ENCODE peak calls at places on chromosomes 4 and X, in six cellular contexts. R, B, L, G, H and P are unnamed samples.
A peak's percentile ranks its signal among the peaks of the same experiment; 100 is the strongest.

GRCh38 chr4:186266699-186267467 is 894 bp downstream of the F11 start:
- DNase-seq in R (peak; percentile 28), B (peak; percentile 63), L (peak; percentile 44), G (no peak), H (no peak), P (peak; percentile 80)

GRCh38 chr4:53653484-53654053 is 62.3 kb upstream of the LNX1 start:
- DNase-seq in R (peak; percentile 36), B (no peak), L (peak; percentile 29), G (no peak), H (no peak), P (no peak)

GRCh38 chr4:180336494-180337090 is 1906.6 kb upstream of the TENM3 start:
- DNase-seq in R (no peak), B (no peak), L (no peak), G (no peak), H (no peak), P (no peak)

GRCh38 chrX:153981771-153982533 is 9.4 kb downstream of the TMEM187 start:
- DNase-seq in R (peak; percentile 78), B (peak; percentile 73), L (no peak), G (peak; percentile 42), H (peak; percentile 51), P (peak; percentile 71)

GRCh38 chr4:159946983-159947645 is 844.2 kb downstream of the RAPGEF2 start:
- DNase-seq in R (no peak), B (no peak), L (peak; percentile 62), G (no peak), H (no peak), P (no peak)

GRCh38 chr4:88697113-88697512 is 516 bp downstream of the NAP1L5 start:
- DNase-seq in R (peak; percentile 45), B (no peak), L (peak; percentile 28), G (no peak), H (peak; percentile 6), P (no peak)

GRCh38 chr4:150126201-150126879 is 48.1 kb downstream of the DCLK2 start:
- DNase-seq in R (no peak), B (no peak), L (peak; percentile 83), G (no peak), H (no peak), P (no peak)

GRCh38 chr4:89781321-89781720 is 55.6 kb downstream of the SNCA start:
- DNase-seq in R (no peak), B (no peak), L (no peak), G (no peak), H (no peak), P (no peak)

GRCh38 chrX:140710710-140711109 is 1.2 kb downstream of the LINC00632 start:
- DNase-seq in R (no peak), B (no peak), L (peak; percentile 68), G (no peak), H (no peak), P (no peak)

GRCh38 chrX:11423949-11424348 is 130.7 kb downstream of the AMELX start:
- DNase-seq in R (no peak), B (no peak), L (no peak), G (no peak), H (no peak), P (no peak)

GRCh38 chrX:10041383-10041782 is 74.2 kb downstream of the CLDN34 start:
- DNase-seq in R (no peak), B (no peak), L (no peak), G (no peak), H (no peak), P (no peak)

GRCh38 chrX:21509912-21510311 is 135.7 kb downstream of the CNKSR2 start:
- DNase-seq in R (no peak), B (no peak), L (no peak), G (no peak), H (no peak), P (no peak)

GRCh38 chr4:173398251-173398650 is 665 bp downstream of the SCRG1 start:
- DNase-seq in R (no peak), B (no peak), L (no peak), G (no peak), H (no peak), P (no peak)

GRCh38 chr4:175419120-175419774 is 392.8 kb downstream of the GPM6A start:
- DNase-seq in R (no peak), B (no peak), L (peak; percentile 97), G (no peak), H (no peak), P (no peak)

GRCh38 chr4:128707864-128708263 is 101.6 kb upstream of the JADE1 start:
- DNase-seq in R (no peak), B (no peak), L (no peak), G (no peak), H (no peak), P (no peak)

GRCh38 chrX:152893631-152894610 is 3.9 kb upstream of the ZNF185 start:
- DNase-seq in R (no peak), B (no peak), L (no peak), G (no peak), H (no peak), P (no peak)

GRCh38 chr4:6504900-6505496 is 32.6 kb upstream of the PPP2R2C start:
- DNase-seq in R (no peak), B (no peak), L (peak; percentile 0), G (no peak), H (no peak), P (no peak)

GRCh38 chrX:129577473-129577872 is 37.4 kb downstream of the OCRL start:
- DNase-seq in R (peak; percentile 43), B (no peak), L (peak; percentile 90), G (no peak), H (no peak), P (no peak)

GRCh38 chr4:2939383-2940243 is 23.6 kb downstream of the NOP14 start:
- DNase-seq in R (peak; percentile 13), B (no peak), L (no peak), G (peak; percentile 14), H (no peak), P (peak; percentile 61)

GRCh38 chrX:1205681-1206611 is 6.5 kb downstream of the CRLF2 start:
- DNase-seq in R (peak; percentile 55), B (no peak), L (peak; percentile 93), G (no peak), H (peak; percentile 51), P (no peak)

GRCh38 chrX:134908235-134908834 is 82.5 kb upstream of the SMIM10 start:
- DNase-seq in R (peak; percentile 29), B (no peak), L (peak; percentile 63), G (no peak), H (peak; percentile 44), P (no peak)

GRCh38 chr4:164847967-164848649 is 28.9 kb upstream of the APELA start:
- DNase-seq in R (no peak), B (no peak), L (no peak), G (no peak), H (no peak), P (no peak)

GRCh38 chr4:163195247-163195765 is 28.6 kb upstream of the NAF1 start:
- DNase-seq in R (peak; percentile 62), B (no peak), L (no peak), G (no peak), H (no peak), P (no peak)

GRCh38 chr4:82528868-82529267 is 32.9 kb downstream of the TMEM150C start:
- DNase-seq in R (peak; percentile 21), B (no peak), L (no peak), G (no peak), H (no peak), P (no peak)

GRCh38 chr4:73867783-73868182 is 1.4 kb upstream of the CXCL1 start:
- DNase-seq in R (no peak), B (peak; percentile 46), L (peak; percentile 31), G (no peak), H (no peak), P (no peak)

GRCh38 chr4:120843840-120844527 is 78.5 kb downstream of the PRDM5 start:
- DNase-seq in R (peak; percentile 35), B (peak; percentile 50), L (no peak), G (peak; percentile 21), H (no peak), P (peak; percentile 72)

GRCh38 chrX:10576777-10577444 is 43.5 kb downstream of the MID1 start:
- DNase-seq in R (no peak), B (no peak), L (no peak), G (peak; percentile 11), H (no peak), P (no peak)

GRCh38 chr4:19403786-19404185 is 847.9 kb upstream of the SLIT2 start:
- DNase-seq in R (no peak), B (no peak), L (no peak), G (no peak), H (no peak), P (no peak)

GRCh38 chr4:19399001-19399400 is 852.7 kb upstream of the SLIT2 start:
- DNase-seq in R (no peak), B (no peak), L (peak; percentile 2), G (no peak), H (no peak), P (no peak)

GRCh38 chr4:19406789-19407188 is 844.9 kb upstream of the SLIT2 start:
- DNase-seq in R (no peak), B (no peak), L (no peak), G (no peak), H (no peak), P (no peak)

GRCh38 chr4:19402666-19403065 is 849.0 kb upstream of the SLIT2 start:
- DNase-seq in R (no peak), B (no peak), L (no peak), G (no peak), H (no peak), P (no peak)

GRCh38 chr4:19400820-19401219 is 850.9 kb upstream of the SLIT2 start:
- DNase-seq in R (no peak), B (no peak), L (no peak), G (no peak), H (no peak), P (no peak)
- H3K27me3 ChIP-seq in R (no peaks in the 10 kb centered on the region), B (no peaks in the 10 kb centered on the region), L (no peaks in the 10 kb centered on the region), G (no peaks in the 10 kb centered on the region), H (no peaks in the 10 kb centered on the region), P (no peaks in the 10 kb centered on the region)

GRCh38 chr4:99644453-99644852 is 13.2 kb downstream of the C4orf54 start:
- DNase-seq in R (no peak), B (no peak), L (no peak), G (no peak), H (no peak), P (no peak)
- H3K27ac ChIP-seq in R (no peak overlapping the region), B (no peak overlapping the region), L (no peak overlapping the region), G (peak overlapping the region; percentile 35), H (no peak overlapping the region), P (no peak overlapping the region)

GRCh38 chrX:111460612-111461011 is 48.6 kb upstream of the DCX start:
- DNase-seq in R (no peak), B (no peak), L (peak; percentile 14), G (no peak), H (no peak), P (no peak)
- H3K27me3 ChIP-seq in R (no peaks in the 10 kb centered on the region), B (no peaks in the 10 kb centered on the region), L (peaks cover 29% of the 10 kb centered on the region), G (no peaks in the 10 kb centered on the region), H (no peaks in the 10 kb centered on the region), P (no peaks in the 10 kb centered on the region)

GRCh38 chr4:1685604-1686150 is 1.6 kb upstream of the FAM53A start:
- DNase-seq in R (no peak), B (no peak), L (no peak), G (no peak), H (no peak), P (no peak)

GRCh38 chr4:1682860-1683259 is 1.3 kb downstream of the FAM53A start:
- DNase-seq in R (no peak), B (peak; percentile 25), L (peak; percentile 9), G (no peak), H (no peak), P (no peak)

GRCh38 chr4:1683371-1683902 is 676 bp downstream of the FAM53A start:
- DNase-seq in R (peak; percentile 60), B (peak; percentile 57), L (peak; percentile 84), G (no peak), H (no peak), P (no peak)

GRCh38 chr4:1684756-1685603 is 867 bp upstream of the FAM53A start:
- DNase-seq in R (no peak), B (peak; percentile 49), L (no peak), G (no peak), H (no peak), P (peak; percentile 65)

GRCh38 chr4:1683903-1684755 is at the start of gene FAM53A:
- DNase-seq in R (peak; percentile 94), B (peak; percentile 95), L (peak; percentile 76), G (peak; percentile 96), H (peak; percentile 91), P (peak; percentile 97)
- H3K27ac ChIP-seq in R (peak within 1 kb of the TSS; percentile 46), B (peak within 1 kb of the TSS; percentile 76), L (peak within 1 kb of the TSS; percentile 82), G (peak within 1 kb of the TSS; percentile 61), H (peak within 1 kb of the TSS; percentile 57), P (peak within 1 kb of the TSS; percentile 65)